ENCODE peak calls at places on chromosomes 4 and X, in seven cellular contexts. V, R, U, W, B, O and X are unnamed samples.

GRCh38 chrX:9272166-9272565 is 192.7 kb upstream of the TBL1X start:
- DNase-seq in V (no peak), R (no peak), U (no peak), W (no peak), B (no peak), O (no peak), X (no peak)

GRCh38 chrX:153764786-153765137 is 713 bp downstream of the PLXNB3 start:
- DNase-seq in V (no peak), R (no peak), U (no peak), W (no peak), B (no peak), O (no peak), X (no peak)

GRCh38 chr4:154559931-154560801 is 2.6 kb upstream of the FGB start:
- DNase-seq in V (no peak), R (no peak), U (no peak), W (peak; percentile 53), B (no peak), O (no peak), X (no peak)

GRCh38 chrX:100381613-100382012 is 28.5 kb downstream of the PCDH19 start:
- DNase-seq in V (no peak), R (no peak), U (no peak), W (no peak), B (no peak), O (no peak), X (no peak)

GRCh38 chr4:86916392-86916791 is 18.4 kb upstream of the AFF1 start:
- DNase-seq in V (no peak), R (no peak), U (no peak), W (no peak), B (no peak), O (no peak), X (no peak)

GRCh38 chr4:179625391-179625790 is 2183.2 kb upstream of the AGA start:
- DNase-seq in V (peak; percentile 18), R (no peak), U (no peak), W (no peak), B (no peak), O (no peak), X (no peak)

GRCh38 chr4:19532120-19532848 is 719.4 kb upstream of the SLIT2 start:
- DNase-seq in V (peak; percentile 47), R (no peak), U (no peak), W (no peak), B (no peak), O (no peak), X (no peak)

GRCh38 chr4:8048856-8049686 is 109.4 kb upstream of the AFAP1 start:
- DNase-seq in V (peak; percentile 33), R (no peak), U (no peak), W (no peak), B (no peak), O (no peak), X (no peak)

GRCh38 chr4:103204114-103204513 is 6.0 kb upstream of the CENPE start:
- DNase-seq in V (peak; percentile 8), R (no peak), U (no peak), W (peak; percentile 12), B (no peak), O (no peak), X (no peak)

GRCh38 chrX:2583194-2584162 is 82.7 kb upstream of the DHRSX start:
- DNase-seq in V (peak; percentile 35), R (no peak), U (no peak), W (no peak), B (no peak), O (no peak), X (no peak)

GRCh38 chrX:78357342-78358055 is 30.1 kb upstream of the CYSLTR1 start:
- DNase-seq in V (no peak), R (no peak), U (no peak), W (no peak), B (no peak), O (no peak), X (no peak)

GRCh38 chr4:160316036-160316435 is 1213.2 kb downstream of the RAPGEF2 start:
- DNase-seq in V (no peak), R (no peak), U (no peak), W (no peak), B (no peak), O (no peak), X (no peak)

GRCh38 chrX:49164589-49165360 is 2.2 kb downstream of the MAGIX start:
- DNase-seq in V (no peak), R (no peak), U (no peak), W (no peak), B (no peak), O (no peak), X (no peak)

GRCh38 chrX:49163555-49164419 is 1.2 kb downstream of the MAGIX start:
- DNase-seq in V (peak; percentile 88), R (peak; percentile 42), U (peak; percentile 92), W (peak; percentile 91), B (peak; percentile 86), O (peak; percentile 88), X (peak; percentile 87)

GRCh38 chrX:49165901-49166881 is 3.6 kb downstream of the MAGIX start:
- DNase-seq in V (peak; percentile 89), R (no peak), U (peak; percentile 86), W (no peak), B (peak; percentile 66), O (peak; percentile 80), X (peak; percentile 86)

GRCh38 chrX:49166914-49167739 is 4.6 kb downstream of the MAGIX start:
- DNase-seq in V (peak; percentile 20), R (no peak), U (peak; percentile 66), W (no peak), B (peak; percentile 51), O (peak; percentile 75), X (peak; percentile 56)

GRCh38 chrX:49167740-49168108 is 4.0 kb upstream of the PLP2 start:
- DNase-seq in V (no peak), R (no peak), U (no peak), W (no peak), B (no peak), O (no peak), X (no peak)
- H3K4me3 ChIP-seq in V (no peak overlapping the region), R (no peak overlapping the region), U (peak overlapping the region; percentile 25), W (no peak overlapping the region), B (peak overlapping the region; percentile 34), O (peak overlapping the region; percentile 65), X (peak overlapping the region; percentile 53)

GRCh38 chr4:173169178-173169427 is 492 bp downstream of the GALNT7 start:
- DNase-seq in V (peak; percentile 70), R (no peak), U (no peak), W (no peak), B (no peak), O (no peak), X (no peak)

GRCh38 chr4:173167793-173168395 is 717 bp upstream of the GALNT7 start:
- DNase-seq in V (peak; percentile 67), R (peak; percentile 78), U (peak; percentile 66), W (peak; percentile 67), B (peak; percentile 48), O (no peak), X (no peak)

GRCh38 chr4:173170210-173170778 is 1.7 kb downstream of the GALNT7 start:
- DNase-seq in V (no peak), R (no peak), U (no peak), W (no peak), B (no peak), O (no peak), X (no peak)

GRCh38 chr4:173169428-173170209 is 1.0 kb downstream of the GALNT7 start:
- DNase-seq in V (peak; percentile 87), R (peak; percentile 45), U (peak; percentile 60), W (peak; percentile 65), B (peak; percentile 56), O (peak; percentile 59), X (no peak)

DNA sequence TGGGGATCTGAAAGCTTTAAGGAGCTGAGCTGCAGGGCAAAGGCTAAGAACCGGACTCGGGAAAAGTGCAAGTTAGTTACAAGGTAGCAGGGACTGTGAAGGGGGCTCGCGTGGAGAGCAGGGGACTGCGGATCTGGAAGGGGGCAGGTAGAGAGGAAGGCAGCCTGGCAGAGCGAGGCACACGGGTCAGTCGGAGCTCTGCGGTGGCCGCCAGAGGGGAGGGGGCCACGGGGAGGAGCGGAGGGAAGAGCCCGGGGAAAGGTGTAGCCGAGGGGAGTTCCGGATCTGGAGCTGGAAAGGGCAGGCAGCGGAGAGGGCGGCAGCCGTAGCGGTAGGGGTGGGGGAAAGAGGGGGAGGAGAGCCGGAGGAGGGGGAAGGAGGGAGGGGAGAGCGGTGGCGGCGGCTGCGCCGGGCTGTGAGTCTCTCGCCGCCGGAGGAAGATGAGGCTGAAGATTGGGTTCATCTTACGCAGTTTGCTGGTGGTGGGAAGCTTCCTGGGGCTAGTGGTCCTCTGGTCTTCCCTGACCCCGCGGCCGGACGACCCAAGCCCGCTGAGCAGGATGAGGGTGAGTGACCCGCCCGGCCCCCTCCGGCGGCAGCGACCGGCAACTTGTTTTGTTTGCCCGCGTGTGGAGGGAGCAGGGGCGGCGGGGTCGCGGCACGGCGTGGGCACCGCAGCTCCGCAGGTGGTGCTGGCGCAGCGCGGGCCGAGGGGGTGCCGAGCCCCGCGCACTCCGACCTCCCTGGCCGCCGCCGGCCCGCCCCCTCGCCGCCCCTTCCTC is at the start of gene GALNT7:
- DNase-seq in V (peak; percentile 93), R (peak; percentile 57), U (peak; percentile 85), W (peak; percentile 81), B (peak; percentile 81), O (peak; percentile 56), X (no peak)
- TF ChIP-seq CTCF in V (no peak), R (no peak), U (no peak), W (no peak), B (no peak), O (no peak), X (no peak)

GRCh38 chr4:183026701-183027100 is 72.4 kb upstream of the WWC2 start:
- DNase-seq in V (no peak), R (no peak), U (no peak), W (no peak), B (no peak), O (no peak), X (no peak)

GRCh38 chr4:183030823-183031222 is 68.2 kb upstream of the WWC2 start:
- DNase-seq in V (no peak), R (no peak), U (no peak), W (no peak), B (no peak), O (no peak), X (no peak)

GRCh38 chr4:183029365-183029764 is 69.7 kb upstream of the WWC2 start:
- DNase-seq in V (no peak), R (no peak), U (no peak), W (no peak), B (no peak), O (no peak), X (no peak)
- H3K27ac ChIP-seq in V (no peak overlapping the region), R (no peak overlapping the region), U (no peak overlapping the region), W (no peak overlapping the region), B (no peak overlapping the region), O (no peak overlapping the region), X (no peak overlapping the region)

GRCh38 chrX:131709553-131709952 is 165.7 kb downstream of the OR13H1 start:
- DNase-seq in V (no peak), R (no peak), U (no peak), W (no peak), B (no peak), O (no peak), X (no peak)

GRCh38 chrX:131703646-131704045 is 159.8 kb downstream of the OR13H1 start:
- DNase-seq in V (no peak), R (no peak), U (peak; percentile 30), W (peak; percentile 24), B (no peak), O (no peak), X (no peak)

DNA sequence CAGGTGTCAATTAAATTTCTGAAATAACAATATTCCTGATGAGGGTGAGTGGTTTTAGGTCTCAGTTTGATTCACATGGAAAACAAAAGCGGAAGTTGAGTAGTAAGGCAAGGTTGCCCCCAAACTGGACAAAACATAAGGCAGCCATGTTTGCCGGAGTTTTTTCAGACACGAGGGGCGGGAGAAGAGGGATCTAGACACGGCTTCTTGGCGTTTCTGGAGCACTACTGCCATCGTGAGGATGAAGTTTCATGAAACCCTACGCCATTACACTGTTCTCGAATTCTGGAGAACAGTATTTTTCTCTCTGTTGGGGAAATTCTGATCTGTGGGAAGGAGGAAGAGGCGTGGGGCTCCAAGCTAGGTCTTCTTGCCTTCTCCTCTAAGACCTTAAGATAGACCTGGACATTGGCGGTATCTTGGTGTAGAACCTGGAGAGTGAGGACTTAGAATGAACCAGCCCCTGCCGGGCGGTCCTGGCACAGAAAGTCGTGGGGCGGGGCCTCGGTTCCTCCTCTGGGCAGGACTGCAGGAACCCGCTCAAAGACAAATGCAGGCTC is 160.3 kb downstream of the OR13H1 start:
- DNase-seq in V (no peak), R (peak; percentile 36), U (peak; percentile 95), W (peak; percentile 92), B (peak; percentile 91), O (no peak), X (no peak)
- H3K4me3 ChIP-seq in V (no peak overlapping the region), R (peak overlapping the region; percentile 31), U (peak overlapping the region; percentile 45), W (peak overlapping the region; percentile 72), B (no peak overlapping the region), O (no peak overlapping the region), X (no peak overlapping the region)